ENCODE peak calls at places on chromosomes 3 and 15, in eight cellular contexts. N, L, F, I, O, Z, E and A are unnamed samples.

GRCh38 chr3:195441476-195441970 is 1.3 kb downstream of the ACAP2 start:
- DNase-seq in N (peak; percentile 37), L (no peak), F (no peak), I (peak; percentile 11), O (no peak), Z (peak; percentile 74), E (no peak), A (peak; percentile 55)

GRCh38 chr3:18445421-18446066 is 20.4 kb upstream of the SATB1 start:
- DNase-seq in N (no peak), L (no peak), F (no peak), I (no peak), O (no peak), Z (no peak), E (no peak), A (no peak)

GRCh38 chr3:23055733-23056376 is 147.3 kb upstream of the UBE2E2 start:
- DNase-seq in N (peak; percentile 73), L (no peak), F (no peak), I (peak; percentile 76), O (no peak), Z (peak; percentile 62), E (no peak), A (no peak)

GRCh38 chr3:72520690-72521308 is 327.4 kb downstream of the SHQ1 start:
- DNase-seq in N (no peak), L (no peak), F (no peak), I (peak; percentile 89), O (no peak), Z (peak; percentile 46), E (no peak), A (no peak)

GRCh38 chr3:48129921-48130320 is 58.3 kb downstream of the CDC25A start:
- DNase-seq in N (no peak), L (no peak), F (no peak), I (peak; percentile 81), O (no peak), Z (peak; percentile 79), E (no peak), A (no peak)

GRCh38 chr3:85007195-85008094 is 48.7 kb downstream of the CADM2 start:
- DNase-seq in N (no peak), L (no peak), F (no peak), I (no peak), O (no peak), Z (no peak), E (no peak), A (no peak)

GRCh38 chr3:8562081-8562595 is 60.5 kb downstream of the LMCD1 start:
- DNase-seq in N (no peak), L (no peak), F (no peak), I (no peak), O (no peak), Z (peak; percentile 29), E (no peak), A (no peak)

GRCh38 chr3:67976683-67977082 is 322.3 kb upstream of the SUCLG2 start:
- DNase-seq in N (no peak), L (no peak), F (no peak), I (no peak), O (no peak), Z (no peak), E (no peak), A (no peak)

GRCh38 chr15:36894062-36894461 is 206.3 kb downstream of the MEIS2 start:
- DNase-seq in N (no peak), L (no peak), F (no peak), I (no peak), O (no peak), Z (no peak), E (no peak), A (no peak)
- H3K4me1 ChIP-seq in N (no peaks in the 10 kb centered on the region), L (no peaks in the 10 kb centered on the region), F (no peaks in the 10 kb centered on the region), I (no peaks in the 10 kb centered on the region), O (peaks cover 4% of the 10 kb centered on the region), Z (no peaks in the 10 kb centered on the region), E (no peaks in the 10 kb centered on the region), A (no peaks in the 10 kb centered on the region)

DNA sequence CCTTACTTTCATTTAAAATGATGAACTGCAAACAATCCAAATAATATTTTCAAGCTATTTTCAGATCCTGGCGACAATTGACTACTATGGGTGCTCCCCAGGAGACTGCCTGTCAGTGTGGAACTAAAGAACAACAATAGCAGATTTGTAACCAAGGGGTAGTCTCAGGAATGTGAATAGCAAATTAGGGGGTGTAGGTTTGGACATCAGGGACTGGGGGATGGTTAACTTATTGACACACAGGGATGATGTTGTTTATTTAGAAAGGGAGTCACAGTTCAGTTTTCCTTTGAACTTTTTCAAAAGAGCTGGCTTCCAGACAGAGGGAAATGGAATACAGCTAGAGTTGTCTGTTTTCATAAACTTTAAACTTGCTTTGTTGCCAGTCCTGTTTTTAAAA is 229.8 kb downstream of the LRTM1 start:
- DNase-seq in N (no peak), L (no peak), F (no peak), I (no peak), O (no peak), Z (no peak), E (no peak), A (no peak)
- H3K27ac ChIP-seq in N (no peak overlapping the region), L (no peak overlapping the region), F (no peak overlapping the region), I (no peak overlapping the region), O (no peak overlapping the region), Z (no peak overlapping the region), E (no peak overlapping the region), A (no peak overlapping the region)

GRCh38 chr15:40870716-40871115 is 3.3 kb downstream of the RHOV start:
- DNase-seq in N (no peak), L (no peak), F (no peak), I (no peak), O (no peak), Z (no peak), E (no peak), A (no peak)
- H3K4me1 ChIP-seq in N (peaks cover 3% of the 10 kb centered on the region), L (peaks cover 13% of the 10 kb centered on the region), F (no peaks in the 10 kb centered on the region), I (peaks cover 1% of the 10 kb centered on the region), O (no peaks in the 10 kb centered on the region), Z (peaks cover 19% of the 10 kb centered on the region), E (peaks cover 4% of the 10 kb centered on the region), A (peaks cover 26% of the 10 kb centered on the region)

DNA sequence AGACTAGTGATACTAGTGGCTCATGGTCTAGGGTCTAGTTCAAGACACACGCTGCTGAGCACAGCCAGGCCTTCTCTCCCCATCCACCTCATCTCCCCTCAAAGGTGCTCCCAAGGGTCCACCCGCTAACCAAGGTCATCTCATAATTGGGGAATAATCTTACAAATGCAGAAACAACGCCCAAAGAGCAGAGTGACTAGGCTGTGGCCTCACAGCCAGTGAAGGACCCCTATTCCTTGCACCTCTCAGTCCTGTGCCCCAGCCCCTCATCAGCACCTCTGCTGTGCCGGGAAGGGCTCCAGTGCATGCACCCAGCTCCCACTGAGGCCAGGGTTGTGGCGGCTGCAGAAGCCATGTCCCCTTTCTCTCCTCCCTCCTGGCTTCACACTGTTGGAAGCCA is 286.9 kb downstream of the UACA start:
- DNase-seq in N (no peak), L (no peak), F (no peak), I (no peak), O (no peak), Z (no peak), E (no peak), A (no peak)
- H3K27ac ChIP-seq in N (no peak overlapping the region), L (no peak overlapping the region), F (no peak overlapping the region), I (no peak overlapping the region), O (no peak overlapping the region), Z (no peak overlapping the region), E (no peak overlapping the region), A (no peak overlapping the region)